ENCODE peak calls at places on chromosomes 3 and 15, in nine cellular contexts. C, X, P, G, F, V, D, M and N are unnamed samples.

GRCh38 chr3:147358144-147358992 is 48.0 kb downstream of the ZIC4 start:
- DNase-seq in C (no peak), X (no peak), P (no peak), G (no peak), F (no peak), V (no peak), D (no peak), M (no peak), N (peak; percentile 70)

GRCh38 chr3:123492188-123492587 is 43.3 kb upstream of the ADCY5 start:
- DNase-seq in C (no peak), X (no peak), P (no peak), G (no peak), F (no peak), V (no peak), D (no peak), M (no peak), N (no peak)

GRCh38 chr3:144463916-144464315 is 492.3 kb downstream of the DIPK2A start:
- DNase-seq in C (no peak), X (no peak), P (no peak), G (no peak), F (no peak), V (no peak), D (no peak), M (no peak), N (no peak)

GRCh38 chr15:76752549-76752948 is 152.6 kb downstream of the SCAPER start:
- DNase-seq in C (no peak), X (no peak), P (no peak), G (no peak), F (no peak), V (no peak), D (no peak), M (no peak), N (no peak)

GRCh38 chr3:59775106-59775505 is 725.3 kb upstream of the CFAP20DC start:
- DNase-seq in C (no peak), X (no peak), P (no peak), G (no peak), F (no peak), V (no peak), D (no peak), M (no peak), N (no peak)

GRCh38 chr3:34584971-34585370 is 786.5 kb downstream of the PDCD6IP start:
- DNase-seq in C (no peak), X (no peak), P (no peak), G (no peak), F (no peak), V (no peak), D (no peak), M (no peak), N (no peak)

GRCh38 chr3:52055537-52056351 is 627 bp downstream of the DUSP7 start:
- DNase-seq in C (peak; percentile 50), X (no peak), P (peak; percentile 58), G (peak; percentile 52), F (peak; percentile 64), V (peak; percentile 75), D (peak; percentile 36), M (no peak), N (no peak)

GRCh38 chr15:60255390-60255789 is 142.4 kb downstream of the ANXA2 start:
- DNase-seq in C (no peak), X (no peak), P (peak; percentile 52), G (peak; percentile 12), F (no peak), V (no peak), D (no peak), M (no peak), N (no peak)

GRCh38 chr3:64316971-64317370 is 91.7 kb upstream of the PRICKLE2 start:
- DNase-seq in C (no peak), X (no peak), P (no peak), G (no peak), F (no peak), V (no peak), D (no peak), M (no peak), N (no peak)

GRCh38 chr3:143249014-143249413 is 129.4 kb downstream of the CHST2 start:
- DNase-seq in C (no peak), X (no peak), P (no peak), G (no peak), F (no peak), V (no peak), D (no peak), M (no peak), N (no peak)

GRCh38 chr3:53806182-53807116 is 39.8 kb downstream of the CHDH start:
- DNase-seq in C (peak; percentile 58), X (no peak), P (no peak), G (peak; percentile 72), F (peak; percentile 55), V (peak; percentile 52), D (peak; percentile 65), M (no peak), N (no peak)

GRCh38 chr3:76025561-76025960 is 240.2 kb upstream of the ZNF717 start:
- DNase-seq in C (no peak), X (no peak), P (no peak), G (no peak), F (no peak), V (no peak), D (no peak), M (no peak), N (no peak)

GRCh38 chr15:49495993-49496747 is 73.1 kb downstream of the FGF7 start:
- DNase-seq in C (no peak), X (no peak), P (no peak), G (no peak), F (no peak), V (no peak), D (no peak), M (no peak), N (no peak)

GRCh38 chr3:138377804-138378203 is 29.4 kb downstream of the MRAS start:
- DNase-seq in C (peak; percentile 50), X (no peak), P (no peak), G (no peak), F (no peak), V (no peak), D (no peak), M (no peak), N (no peak)

GRCh38 chr3:45258317-45258716 is 32.2 kb upstream of the TMEM158 start:
- DNase-seq in C (no peak), X (no peak), P (no peak), G (no peak), F (no peak), V (no peak), D (no peak), M (no peak), N (no peak)

GRCh38 chr3:7309707-7310106 is 448.8 kb downstream of the GRM7 start:
- DNase-seq in C (peak; percentile 35), X (peak; percentile 47), P (peak; percentile 98), G (peak; percentile 32), F (no peak), V (peak; percentile 74), D (peak; percentile 21), M (no peak), N (peak; percentile 93)

DNA sequence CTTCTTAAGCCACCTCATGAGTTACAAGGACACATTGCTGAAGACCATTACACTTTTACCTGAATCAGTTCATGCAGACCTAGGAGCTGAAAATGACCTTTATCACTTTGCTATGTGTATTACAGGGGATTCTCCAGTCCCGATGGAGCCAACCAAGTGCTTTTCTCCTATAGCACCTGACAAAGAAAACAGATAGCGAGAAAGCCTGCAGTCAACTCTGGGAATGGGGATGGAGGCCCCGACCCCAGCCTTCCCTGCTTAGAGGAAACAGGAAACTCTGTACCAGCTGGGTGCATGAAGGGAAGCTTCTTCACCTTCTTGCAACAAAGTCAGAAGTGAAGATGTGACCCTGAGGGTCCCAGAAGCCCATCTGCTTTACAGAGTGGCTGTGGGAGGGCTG is 168.3 kb upstream of the SEMA6D start:
- DNase-seq in C (no peak), X (no peak), P (no peak), G (no peak), F (no peak), V (no peak), D (no peak), M (no peak), N (no peak)
- H3K9me3 ChIP-seq in C (no peaks in the 10 kb centered on the region), X (no peaks in the 10 kb centered on the region), P (no peaks in the 10 kb centered on the region), G (no peaks in the 10 kb centered on the region), F (no peaks in the 10 kb centered on the region), V (no peaks in the 10 kb centered on the region), D (no peaks in the 10 kb centered on the region), M (no peaks in the 10 kb centered on the region), N (no peaks in the 10 kb centered on the region)

GRCh38 chr3:151362798-151363197 is 21.8 kb downstream of the P2RY12 start:
- DNase-seq in C (no peak), X (no peak), P (no peak), G (no peak), F (no peak), V (no peak), D (no peak), M (no peak), N (no peak)
- TF ChIP-seq POLR2A in C (no peak), X (no peak), P (no peak), G (no peak), F (no peak), V (no peak), D (no peak), M (no peak), N (no peak)

DNA sequence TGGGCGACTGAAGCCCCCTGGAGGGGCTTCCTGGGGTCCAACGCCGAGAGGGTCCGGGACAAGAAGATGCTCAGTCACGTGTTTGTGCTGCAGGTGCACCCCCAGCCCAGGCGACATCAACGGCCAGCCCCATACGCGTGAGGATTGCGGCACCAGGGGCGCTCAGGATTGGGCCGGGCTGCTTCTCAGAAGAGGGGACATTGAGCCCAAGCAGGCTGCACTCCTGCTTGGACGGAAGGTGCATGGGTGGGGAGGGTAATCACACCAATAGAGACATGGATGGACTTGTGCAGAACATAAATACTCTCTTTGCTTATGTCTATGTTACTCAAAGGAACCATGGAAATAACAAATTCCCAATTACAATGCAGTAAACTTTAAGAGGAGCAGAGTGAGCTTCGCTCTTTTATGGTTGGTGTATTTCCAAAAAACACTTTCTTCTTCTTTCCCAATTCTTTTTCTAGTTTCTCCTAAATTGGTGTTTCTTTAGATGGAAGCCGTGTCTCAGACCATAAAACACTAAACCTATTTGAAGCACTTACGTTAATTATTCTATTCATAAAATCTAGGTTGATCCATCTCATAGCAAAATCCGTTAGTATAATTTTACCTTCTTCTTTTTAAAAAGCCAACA is 182.7 kb downstream of the GOLGA6L6 start:
- DNase-seq in C (no peak), X (no peak), P (no peak), G (no peak), F (no peak), V (no peak), D (no peak), M (no peak), N (no peak)
- H3K9me3 ChIP-seq in C (no peaks in the 10 kb centered on the region), X (no peaks in the 10 kb centered on the region), P (peaks cover 36% of the 10 kb centered on the region), G (no peaks in the 10 kb centered on the region), F (no peaks in the 10 kb centered on the region), V (no peaks in the 10 kb centered on the region), D (no peaks in the 10 kb centered on the region), M (no peaks in the 10 kb centered on the region), N (no peaks in the 10 kb centered on the region)

DNA sequence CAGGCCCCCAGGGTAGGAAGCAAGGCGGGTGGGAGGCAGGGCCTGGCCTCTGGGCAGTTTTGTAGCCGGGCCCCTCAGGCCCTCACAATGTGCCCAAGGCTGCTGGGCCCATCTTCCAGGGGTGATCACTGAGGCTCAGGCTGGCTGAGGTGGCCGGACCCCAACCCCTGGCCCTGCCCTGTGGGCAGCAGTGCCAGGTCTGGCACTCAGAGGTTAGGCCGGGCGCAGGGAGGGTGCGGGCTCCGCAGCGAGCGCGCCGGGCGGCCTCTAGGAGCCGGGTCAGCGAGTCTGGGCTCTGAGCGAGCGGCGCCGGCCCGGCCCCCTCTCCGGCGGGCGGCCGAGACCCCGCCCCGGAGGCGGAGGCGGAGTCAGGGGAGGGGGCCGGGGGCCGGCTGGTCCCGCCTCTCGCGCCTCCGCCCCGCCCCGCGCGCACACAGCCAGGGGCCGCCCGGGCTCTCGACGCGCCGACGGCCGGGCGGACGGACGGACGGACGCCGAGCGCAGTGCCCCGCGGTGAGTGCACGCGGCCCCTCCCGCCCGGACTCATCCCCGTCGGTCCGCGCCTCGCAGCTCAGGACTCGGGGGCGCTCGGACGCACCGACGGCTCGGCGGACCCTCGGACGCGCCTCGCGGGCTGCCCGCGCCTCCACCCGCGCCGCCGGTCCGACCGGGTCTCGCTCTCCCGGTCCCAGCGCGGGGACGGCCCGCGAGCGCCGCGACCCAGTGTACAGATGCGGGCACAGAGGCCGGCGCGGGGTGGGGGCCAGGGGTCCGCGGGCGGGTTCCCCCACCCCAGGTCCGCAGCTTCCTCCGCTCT is at the start of gene FBLN2:
- DNase-seq in C (peak; percentile 36), X (no peak), P (no peak), G (peak; percentile 45), F (no peak), V (peak; percentile 71), D (peak; percentile 15), M (no peak), N (no peak)
- TF ChIP-seq POLR2A in C (no peak), X (peak; percentile 20), P (no peak), G (no peak), F (no peak), V (no peak), D (no peak), M (peak; percentile 65), N (no peak)